ENCODE peak calls at places on chromosomes 5 and 9, in four cellular contexts. P is AG10803, O is Right ventricle myocardium superior, Y is islet precursor cell. K is an unnamed sample.

GRCh38 chr9:33159760-33160127 is 7.4 kb downstream of the B4GALT1 start:
- DNase-seq in Y (no peak), O (peak; percentile 77), P (peak; percentile 78), K (no peak)

GRCh38 chr9:133710661-133711427 is 27.3 kb downstream of the SARDH start:
- DNase-seq in Y (no peak), P (no peak), O (peak; percentile 36), K (no peak)

GRCh38 chr5:12023614-12024241 is 119.5 kb upstream of the CTNND2 start:
- DNase-seq in O (no peak), P (peak; percentile 36), Y (no peak), K (peak; percentile 25)

GRCh38 chr5:95731571-95732554 is 727 bp downstream of the RHOBTB3 start:
- DNase-seq in Y (peak; percentile 82), P (peak; percentile 52), O (peak; percentile 78), K (peak; percentile 89)

GRCh38 chr5:119578937-119579336 is 50.4 kb upstream of the FAM170A start:
- DNase-seq in O (no peak), P (peak; percentile 6), Y (no peak), K (no peak)

GRCh38 chr9:34430843-34431437 is 27.4 kb downstream of the FAM219A start:
- DNase-seq in O (peak; percentile 88), P (peak; percentile 77), Y (peak; percentile 73), K (peak; percentile 37)

GRCh38 chr5:18972244-18972643 is 1015.8 kb downstream of the CDH18 start:
- DNase-seq in O (no peak), P (no peak), Y (no peak), K (no peak)

GRCh38 chr5:109299557-109299956 is 110.2 kb downstream of the PJA2 start:
- DNase-seq in O (no peak), P (no peak), Y (no peak), K (no peak)

GRCh38 chr5:43338856-43339255 is 25.6 kb upstream of the HMGCS1 start:
- DNase-seq in Y (no peak), P (no peak), O (no peak), K (no peak)

GRCh38 chr5:107743357-107744000 is 72.7 kb upstream of the EFNA5 start:
- DNase-seq in O (no peak), Y (no peak), P (peak; percentile 36), K (no peak)

GRCh38 chr5:157994271-157994691 is 135.3 kb upstream of the CLINT1 start:
- DNase-seq in O (no peak), P (no peak), Y (no peak), K (no peak)

GRCh38 chr5:38846379-38846967 is 661 bp downstream of the OSMR start:
- DNase-seq in Y (no peak), P (peak; percentile 34), O (no peak), K (no peak)

GRCh38 chr5:86768699-86769202 is 151.0 kb downstream of the COX7C start:
- DNase-seq in P (no peak), O (no peak), Y (no peak), K (no peak)

GRCh38 chr5:142748568-142749249 is 21.5 kb upstream of the ARHGAP26 start:
- DNase-seq in Y (peak; percentile 66), P (no peak), O (peak; percentile 52), K (peak; percentile 32)

GRCh38 chr9:131405429-131405828 is 11.5 kb downstream of the PRRC2B start:
- DNase-seq in P (peak; percentile 80), Y (peak; percentile 77), O (peak; percentile 79), K (no peak)

GRCh38 chr5:95621839-95622629 is 2.1 kb downstream of the GPR150 start:
- DNase-seq in P (no peak), Y (no peak), O (no peak), K (peak; percentile 9)

GRCh38 chr5:67983251-67983941 is 232.2 kb upstream of the PIK3R1 start:
- DNase-seq in Y (no peak), P (peak; percentile 78), O (no peak), K (no peak)

GRCh38 chr9:133377721-133378216 is 1.6 kb downstream of the STKLD1 start:
- DNase-seq in P (peak; percentile 92), O (no peak), Y (no peak), K (no peak)

GRCh38 chr5:11719888-11720481 is 184.3 kb downstream of the CTNND2 start:
- DNase-seq in P (no peak), Y (peak; percentile 89), O (peak; percentile 42), K (peak; percentile 65)

GRCh38 chr5:132498686-132499271 is 8.2 kb upstream of the IRF1 start:
- DNase-seq in Y (peak; percentile 29), P (no peak), O (no peak), K (no peak)

GRCh38 chr5:74361406-74362358 is 278.8 kb downstream of the ENC1 start:
- DNase-seq in Y (no peak), P (no peak), O (no peak), K (no peak)

GRCh38 chr5:37111426-37112382 is 137.5 kb downstream of the CPLANE1 start:
- DNase-seq in O (no peak), P (no peak), Y (no peak), K (no peak)

GRCh38 chr5:50623666-50624065 is 42.8 kb upstream of the PARP8 start:
- DNase-seq in O (no peak), Y (peak; percentile 55), P (no peak), K (no peak)

GRCh38 chr5:110054240-110054639 is 364.5 kb downstream of the MAN2A1 start:
- DNase-seq in P (peak; percentile 45), Y (no peak), O (no peak), K (no peak)

K was measured in retina.